ENCODE peak calls at places on chromosome 2, in eight cellular contexts. R, X, M, T, A, S, D and V are unnamed samples. For H3K36me3, the result is how much of the 10 kb centered on the place peaks cover.

GRCh38 chr2:128867936-128868636 is 549.4 kb upstream of the HS6ST1 start:
- DNase-seq in R (no peak), X (no peak), M (no peak), T (no peak), A (no peak), S (no peak), D (no peak), V (no peak)

GRCh38 chr2:206585335-206585734 is 57.0 kb upstream of the FAM237A start:
- DNase-seq in R (no peak), X (no peak), M (no peak), T (no peak), A (peak), S (no peak), D (peak), V (no peak)

GRCh38 chr2:85437488-85438290 is 19.2 kb downstream of the SH2D6 start:
- DNase-seq in R (peak), X (peak), M (peak), T (peak), A (peak), S (peak), D (peak), V (peak)

GRCh38 chr2:205198130-205198505 is 484.2 kb upstream of the NRP2 start:
- DNase-seq in R (no peak), X (no peak), M (no peak), T (no peak), A (peak), S (no peak), D (no peak), V (no peak)

GRCh38 chr2:205171541-205171940 is 510.8 kb upstream of the NRP2 start:
- DNase-seq in R (no peak), X (no peak), M (no peak), T (no peak), A (no peak), S (no peak), D (no peak), V (no peak)

GRCh38 chr2:75243219-75243618 is 43.9 kb upstream of the TACR1 start:
- DNase-seq in R (no peak), X (no peak), M (no peak), T (no peak), A (no peak), S (no peak), D (no peak), V (no peak)

GRCh38 chr2:38168710-38169480 is 92.9 kb upstream of the CYP1B1 start:
- DNase-seq in R (no peak), X (no peak), M (no peak), T (no peak), A (peak), S (no peak), D (peak), V (no peak)

GRCh38 chr2:235055891-235056516 is 104.2 kb downstream of the SH3BP4 start:
- DNase-seq in R (peak), X (no peak), M (peak), T (peak), A (no peak), S (no peak), D (peak), V (peak)

GRCh38 chr2:13682878-13683277 is 949.6 kb upstream of the LRATD1 start:
- DNase-seq in R (no peak), X (no peak), M (no peak), T (no peak), A (peak), S (no peak), D (peak), V (no peak)

GRCh38 chr2:6864938-6865345 is 765 bp downstream of the CMPK2 start:
- DNase-seq in R (no peak), X (peak), M (peak), T (no peak), A (no peak), S (no peak), D (no peak), V (peak)

GRCh38 chr2:55425449-55425848 is 5.8 kb upstream of the CCDC88A start:
- DNase-seq in R (no peak), X (no peak), M (no peak), T (no peak), A (peak), S (no peak), D (peak), V (peak)

GRCh38 chr2:11914455-11914854 is 168.0 kb downstream of the LPIN1 start:
- DNase-seq in R (no peak), X (peak), M (no peak), T (no peak), A (no peak), S (no peak), D (peak), V (no peak)

GRCh38 chr2:18740428-18740827 is 151.1 kb upstream of the NT5C1B start:
- DNase-seq in R (no peak), X (no peak), M (no peak), T (no peak), A (peak), S (no peak), D (no peak), V (no peak)

GRCh38 chr2:35522434-35522833 is 833.1 kb upstream of the CRIM1 start:
- DNase-seq in R (no peak), X (no peak), M (no peak), T (peak), A (no peak), S (no peak), D (no peak), V (no peak)

GRCh38 chr2:133886735-133887675 is 318.7 kb upstream of the NCKAP5 start:
- DNase-seq in R (peak), X (peak), M (peak), T (peak), A (peak), S (peak), D (peak), V (peak)

GRCh38 chr2:8327371-8328100 is 354.3 kb upstream of the ID2 start:
- DNase-seq in R (no peak), X (no peak), M (no peak), T (no peak), A (no peak), S (no peak), D (no peak), V (no peak)

GRCh38 chr2:68045337-68045736 is 17.5 kb downstream of the C1D start:
- DNase-seq in R (no peak), X (no peak), M (no peak), T (no peak), A (no peak), S (no peak), D (no peak), V (peak)

GRCh38 chr2:32746554-32747133 is 118.8 kb downstream of the TTC27 start:
- DNase-seq in R (no peak), X (no peak), M (no peak), T (no peak), A (no peak), S (no peak), D (no peak), V (no peak)

GRCh38 chr2:72361516-72361915 is 213.9 kb upstream of the CYP26B1 start:
- DNase-seq in R (no peak), X (no peak), M (no peak), T (no peak), A (no peak), S (no peak), D (no peak), V (no peak)

GRCh38 chr2:222305510-222306392 is 7.0 kb upstream of the PAX3 start:
- DNase-seq in R (peak), X (no peak), M (peak), T (peak), A (no peak), S (no peak), D (no peak), V (peak)

GRCh38 chr2:178677599-178677998 is 129.6 kb downstream of the TTN start:
- DNase-seq in R (no peak), X (no peak), M (no peak), T (no peak), A (no peak), S (no peak), D (no peak), V (no peak)

GRCh38 chr2:178679891-178680290 is 127.3 kb downstream of the TTN start:
- DNase-seq in R (no peak), X (no peak), M (no peak), T (no peak), A (no peak), S (no peak), D (peak), V (no peak)

GRCh38 chr2:178674122-178674521 is 133.1 kb downstream of the TTN start:
- DNase-seq in R (no peak), X (no peak), M (no peak), T (peak), A (no peak), S (no peak), D (no peak), V (no peak)

GRCh38 chr2:178681081-178681480 is 126.1 kb downstream of the TTN start:
- DNase-seq in R (no peak), X (no peak), M (no peak), T (no peak), A (no peak), S (no peak), D (no peak), V (no peak)

GRCh38 chr2:178676046-178676445 is 131.2 kb downstream of the TTN start:
- DNase-seq in R (no peak), X (no peak), M (no peak), T (no peak), A (no peak), S (no peak), D (no peak), V (no peak)
- H3K36me3 ChIP-seq in R (under half), X (half or more), M (under half), T (under half), A (under half), S (half or more), D (under half), V (under half)

DNA sequence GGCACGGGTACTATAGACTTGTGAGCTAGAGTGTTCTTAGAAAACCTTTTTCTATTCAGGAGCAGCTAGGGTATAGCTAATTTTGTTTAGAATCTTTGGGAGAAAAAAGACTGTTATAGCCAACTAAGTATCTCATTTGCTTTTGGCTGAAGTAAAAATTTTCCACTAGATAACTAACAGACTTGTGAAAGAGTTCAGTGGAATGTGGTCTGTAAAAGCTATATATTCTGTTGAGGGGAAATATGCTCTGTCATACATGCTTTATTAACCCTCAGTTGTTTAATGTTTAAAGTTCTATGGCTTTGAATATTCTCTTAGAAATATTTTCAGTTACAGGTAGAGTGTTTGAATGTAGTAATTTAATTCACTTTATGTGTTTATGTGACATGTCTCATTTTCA is 49.7 kb downstream of the RIF1 start:
- DNase-seq in R (no peak), X (no peak), M (no peak), T (no peak), A (peak), S (no peak), D (no peak), V (no peak)
- H3K36me3 ChIP-seq in R (under half), X (half or more), M (under half), T (under half), A (under half), S (half or more), D (half or more), V (under half)

GRCh38 chr2:116223912-116224311 is 1590.6 kb upstream of the DDX18 start:
- DNase-seq in R (no peak), X (no peak), M (no peak), T (no peak), A (no peak), S (no peak), D (no peak), V (no peak)
- H3K36me3 ChIP-seq in R (under half), X (under half), M (under half), T (under half), A (under half), S (under half), D (under half), V (under half)

GRCh38 chr2:66506265-66506664 is 71.3 kb downstream of the MEIS1 start:
- DNase-seq in R (no peak), X (no peak), M (no peak), T (no peak), A (no peak), S (no peak), D (no peak), V (no peak)
- H3K36me3 ChIP-seq in R (under half), X (under half), M (under half), T (under half), A (under half), S (under half), D (under half), V (under half)

GRCh38 chr2:24265212-24265611 is 90.4 kb downstream of the FAM228A start:
- DNase-seq in R (no peak), X (no peak), M (no peak), T (no peak), A (no peak), S (no peak), D (no peak), V (no peak)
- H3K36me3 ChIP-seq in R (under half), X (half or more), M (under half), T (under half), A (under half), S (half or more), D (under half), V (under half)

GRCh38 chr2:239966029-239966847 is 58.9 kb downstream of the NDUFA10 start:
- DNase-seq in R (no peak), X (peak), M (no peak), T (no peak), A (no peak), S (no peak), D (peak), V (no peak)
- H3K36me3 ChIP-seq in R (under half), X (half or more), M (under half), T (under half), A (under half), S (half or more), D (under half), V (under half)

GRCh38 chr2:74093840-74094239 is 53.9 kb downstream of the BOLA3 start:
- DNase-seq in R (no peak), X (no peak), M (no peak), T (no peak), A (no peak), S (no peak), D (no peak), V (no peak)
- H3K36me3 ChIP-seq in R (under half), X (half or more), M (under half), T (under half), A (under half), S (half or more), D (under half), V (under half)

DNA sequence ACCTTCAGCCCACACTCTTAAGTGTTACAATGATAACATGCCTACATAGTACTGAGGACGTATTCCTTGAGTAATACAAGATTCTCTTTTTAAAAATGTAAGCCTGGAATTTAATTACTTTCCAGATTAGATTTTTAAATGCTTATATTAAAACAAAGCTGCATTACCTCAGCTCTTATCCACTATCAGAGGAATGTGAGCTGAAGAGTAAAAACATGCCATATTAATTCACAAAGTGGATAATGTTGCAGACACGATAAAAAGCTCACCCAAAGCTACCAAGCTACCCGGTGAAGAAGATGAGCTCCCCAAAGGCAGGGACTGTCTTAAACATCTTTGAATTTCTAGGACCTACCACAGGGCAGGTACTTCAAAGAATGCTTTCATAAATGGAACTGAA is 107.8 kb downstream of the NOL10 start:
- DNase-seq in R (no peak), X (no peak), M (no peak), T (no peak), A (peak), S (no peak), D (no peak), V (no peak)
- H3K36me3 ChIP-seq in R (under half), X (half or more), M (under half), T (under half), A (under half), S (under half), D (under half), V (under half)

GRCh38 chr2:161382747-161383146 is 33.4 kb upstream of the TBR1 start:
- DNase-seq in R (no peak), X (no peak), M (no peak), T (no peak), A (no peak), S (no peak), D (no peak), V (no peak)
- H3K36me3 ChIP-seq in R (under half), X (under half), M (under half), T (under half), A (under half), S (under half), D (under half), V (under half)